ENCODE peak calls at places on chromosomes 7 and 10, in four cellular contexts. P, J, D and Z are unnamed samples. For H3K9me3, the result is how much of the 10 kb centered on the place peaks cover.

GRCh38 chr7:69598487-69599148 is 343 bp downstream of the AUTS2 start:
- DNase-seq in P (no peak), J (no peak), D (peak), Z (no peak)

GRCh38 chr10:82572686-82573226 is 697.8 kb downstream of the NRG3 start:
- DNase-seq in P (no peak), J (no peak), D (no peak), Z (no peak)

GRCh38 chr7:142535123-142535779 is 214.0 kb upstream of the PRSS1 start:
- DNase-seq in P (peak), J (no peak), D (peak), Z (peak)

GRCh38 chr7:140696024-140696678 is 357 bp upstream of the NDUFB2 start:
- DNase-seq in P (peak), J (peak), D (peak), Z (peak)

GRCh38 chr7:94477878-94478277 is 31.7 kb upstream of the CASD1 start:
- DNase-seq in P (no peak), J (no peak), D (no peak), Z (no peak)

GRCh38 chr7:37216156-37216839 is 232.4 kb downstream of the ELMO1 start:
- DNase-seq in P (no peak), J (no peak), D (no peak), Z (no peak)

GRCh38 chr10:34222359-34222758 is 592.7 kb downstream of the PARD3 start:
- DNase-seq in P (no peak), J (no peak), D (no peak), Z (no peak)

GRCh38 chr7:41437257-41438196 is 265.4 kb downstream of the INHBA start:
- DNase-seq in P (no peak), J (no peak), D (no peak), Z (no peak)

GRCh38 chr7:79051915-79052314 is 401.6 kb downstream of the MAGI2 start:
- DNase-seq in P (peak), J (no peak), D (no peak), Z (no peak)

GRCh38 chr10:79381804-79382221 is 34.5 kb downstream of the PPIF start:
- DNase-seq in P (peak), J (no peak), D (peak), Z (no peak)

GRCh38 chr10:25082276-25083204 is 66.1 kb downstream of the THNSL1 start:
- DNase-seq in P (no peak), J (no peak), D (no peak), Z (no peak)

GRCh38 chr10:128572696-128573095 is 446.5 kb upstream of the MKI67 start:
- DNase-seq in P (no peak), J (no peak), D (no peak), Z (no peak)

GRCh38 chr7:139075871-139076686 is 33.4 kb downstream of the ZC3HAV1 start:
- DNase-seq in P (no peak), J (no peak), D (no peak), Z (no peak)

GRCh38 chr7:27099224-27099838 is 3.2 kb downstream of the HOXA2 start:
- DNase-seq in P (peak), J (no peak), D (no peak), Z (no peak)

GRCh38 chr10:69716711-69717560 is 84.8 kb upstream of the COL13A1 start:
- DNase-seq in P (peak), J (peak), D (peak), Z (peak)

GRCh38 chr7:47982610-47983009 is 3.2 kb upstream of the HUS1 start:
- DNase-seq in P (no peak), J (no peak), D (no peak), Z (no peak)

GRCh38 chr7:97307521-97308108 is 190.1 kb downstream of the SDHAF3 start:
- DNase-seq in P (peak), J (no peak), D (no peak), Z (no peak)

GRCh38 chr7:114412548-114412947 is 2.1 kb upstream of the FOXP2 start:
- DNase-seq in P (no peak), J (no peak), D (no peak), Z (no peak)

GRCh38 chr10:35998036-35998435 is 355.9 kb upstream of the FZD8 start:
- DNase-seq in P (no peak), J (no peak), D (no peak), Z (no peak)

GRCh38 chr10:73857446-73857845 is 16.9 kb downstream of the CAMK2G start:
- DNase-seq in P (no peak), J (no peak), D (no peak), Z (no peak)

GRCh38 chr7:151682831-151683614 is 163.3 kb upstream of the RHEB start:
- DNase-seq in P (no peak), J (no peak), D (no peak), Z (no peak)

GRCh38 chr10:43645866-43646265 is 2.8 kb downstream of the ZNF32 start:
- DNase-seq in P (no peak), J (no peak), D (no peak), Z (no peak)
- H3K9me3 ChIP-seq in P (under half), J (under half), D (half or more), Z (under half)

DNA sequence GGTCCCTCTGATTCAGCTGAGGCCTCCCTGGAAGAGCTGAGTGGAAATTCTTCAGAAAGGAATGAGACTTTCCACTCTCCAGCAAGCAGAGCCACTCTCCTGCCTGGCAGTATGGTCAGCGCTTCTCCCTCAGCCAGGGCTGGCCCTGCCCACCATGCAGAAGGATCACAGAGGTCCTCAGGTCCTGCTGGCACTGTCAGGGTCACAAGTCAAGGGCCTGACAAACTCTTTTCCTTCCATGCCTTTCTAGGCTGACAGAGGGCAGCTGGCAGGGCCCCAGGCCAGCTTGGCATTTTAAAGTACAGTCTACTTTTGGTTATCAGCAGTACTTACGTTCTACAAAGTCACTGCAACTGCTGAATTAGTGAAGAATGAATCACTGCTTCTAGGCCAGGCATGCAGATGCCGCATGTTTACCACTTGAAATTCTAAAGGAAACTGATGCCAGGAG is 119.3 kb upstream of the FRMD4A start:
- DNase-seq in P (peak), J (no peak), D (peak), Z (no peak)
- H3K9me3 ChIP-seq in P (under half), J (under half), D (under half), Z (under half)

DNA sequence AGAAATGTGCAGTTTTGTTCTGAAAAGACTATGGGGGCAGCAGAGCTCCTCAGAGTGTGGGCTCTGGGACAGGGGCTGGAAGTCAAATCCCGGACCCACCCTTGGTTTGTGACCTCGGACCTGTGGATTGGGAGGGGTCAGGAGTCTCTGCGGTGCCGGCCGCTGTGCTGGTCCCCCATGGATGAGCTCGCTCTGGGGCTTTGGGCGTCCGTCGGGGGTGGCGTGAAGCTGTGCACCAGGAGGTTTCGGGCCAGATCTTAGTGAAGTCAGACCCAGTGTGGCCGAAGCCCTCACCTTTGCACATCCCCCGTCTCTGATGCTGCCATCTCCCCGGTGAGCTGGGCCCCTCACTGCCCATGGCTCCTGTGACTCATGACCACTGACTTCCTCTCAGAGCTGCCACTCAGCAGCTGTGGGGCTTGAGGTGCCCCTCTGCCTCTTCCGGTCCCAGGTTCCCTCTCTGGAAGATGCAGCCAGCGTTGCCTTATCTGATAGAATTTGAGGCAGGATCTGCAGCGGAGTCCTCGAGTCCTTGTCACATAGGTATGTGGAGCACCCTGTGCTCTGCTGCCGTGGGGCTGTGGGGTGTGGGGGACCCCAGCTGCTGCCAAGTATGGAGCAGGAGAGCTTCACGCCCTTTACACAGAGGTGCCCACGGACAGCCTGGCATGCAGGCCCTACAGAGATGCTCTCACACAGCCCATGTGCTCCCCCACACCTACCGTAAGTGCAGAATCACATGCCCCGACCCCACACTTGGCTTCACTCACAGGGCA is 11.4 kb upstream of the SCART1 start:
- DNase-seq in P (no peak), J (peak), D (peak), Z (no peak)
- H3K9me3 ChIP-seq in P (under half), J (under half), D (under half), Z (under half)

GRCh38 chr7:1943933-1944618 is 274.0 kb downstream of the ELFN1 start:
- DNase-seq in P (no peak), J (no peak), D (peak), Z (no peak)

GRCh38 chr7:1942704-1943294 is 272.7 kb downstream of the ELFN1 start:
- DNase-seq in P (no peak), J (no peak), D (no peak), Z (no peak)

GRCh38 chr7:1942026-1942703 is 272.1 kb downstream of the ELFN1 start:
- DNase-seq in P (no peak), J (no peak), D (peak), Z (no peak)

GRCh38 chr7:1944619-1945210 is 274.6 kb downstream of the ELFN1 start:
- DNase-seq in P (no peak), J (no peak), D (peak), Z (no peak)

DNA sequence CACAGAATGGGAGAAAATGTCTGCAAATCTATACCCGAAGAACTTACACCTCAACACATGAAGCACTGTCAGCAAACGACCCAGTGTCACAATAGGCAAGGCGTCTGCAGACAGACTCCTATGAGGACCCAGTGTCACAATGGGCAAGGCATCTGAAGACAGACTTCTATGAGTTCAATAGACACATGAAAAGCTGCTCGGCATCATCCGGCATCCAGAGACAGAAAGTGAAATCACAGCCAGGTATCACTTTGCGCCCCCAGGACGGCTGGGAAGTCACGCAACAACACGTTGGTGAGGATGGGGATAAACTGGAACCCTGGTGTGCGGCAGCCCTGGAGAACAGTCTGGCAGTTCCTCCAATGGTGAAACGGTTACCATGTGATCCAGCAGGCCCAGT is 273.2 kb downstream of the ELFN1 start:
- DNase-seq in P (no peak), J (no peak), D (no peak), Z (no peak)
- H3K9me3 ChIP-seq in P (under half), J (under half), D (under half), Z (under half)

GRCh38 chr7:158083526-158084310 is 503.9 kb downstream of the PTPRN2 start:
- DNase-seq in P (no peak), J (no peak), D (no peak), Z (no peak)
- H3K9me3 ChIP-seq in P (half or more), J (under half), D (under half), Z (under half)

GRCh38 chr7:5070206-5070605 is 24.5 kb downstream of the RBAK start:
- DNase-seq in P (no peak), J (no peak), D (no peak), Z (no peak)
- H3K9me3 ChIP-seq in P (under half), J (under half), D (half or more), Z (under half)

DNA sequence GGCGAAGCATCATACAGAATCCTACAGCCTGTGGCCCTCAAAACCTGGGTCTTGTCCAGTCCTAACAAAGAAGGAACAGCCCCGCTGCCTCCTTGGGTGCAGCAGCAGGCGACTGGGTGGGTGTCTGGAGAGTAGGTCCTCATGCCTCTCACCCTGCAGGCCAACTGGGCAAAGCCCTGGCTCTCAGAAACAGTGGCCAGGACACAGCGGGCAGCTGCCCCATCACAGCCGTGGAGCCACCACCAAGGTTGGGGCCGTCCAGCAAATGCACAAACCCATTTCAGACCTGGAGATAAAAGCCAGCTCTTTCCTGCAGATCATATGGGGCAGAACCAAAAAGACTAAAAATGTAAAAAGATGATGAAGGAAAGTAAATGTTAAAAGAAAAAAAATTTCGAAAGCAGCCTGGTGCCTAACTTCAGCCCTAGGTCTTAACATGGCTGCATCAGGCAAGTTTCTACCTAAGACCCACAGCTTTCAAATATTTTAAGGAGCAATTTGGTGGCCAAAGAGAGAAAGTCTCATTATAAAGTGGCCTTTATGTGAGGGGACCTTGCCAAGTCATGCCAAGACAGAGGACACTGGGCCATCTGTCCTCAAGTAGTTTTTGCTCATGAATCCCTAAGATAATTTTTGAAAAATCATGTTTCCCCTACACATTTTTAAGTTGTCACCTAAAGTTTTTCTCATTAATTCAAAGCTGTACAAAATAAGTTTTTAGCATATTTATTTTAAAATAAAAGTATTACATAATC is 142.1 kb downstream of the PAXIP1 start:
- DNase-seq in P (no peak), J (no peak), D (no peak), Z (no peak)
- H3K9me3 ChIP-seq in P (under half), J (under half), D (under half), Z (under half)

DNA sequence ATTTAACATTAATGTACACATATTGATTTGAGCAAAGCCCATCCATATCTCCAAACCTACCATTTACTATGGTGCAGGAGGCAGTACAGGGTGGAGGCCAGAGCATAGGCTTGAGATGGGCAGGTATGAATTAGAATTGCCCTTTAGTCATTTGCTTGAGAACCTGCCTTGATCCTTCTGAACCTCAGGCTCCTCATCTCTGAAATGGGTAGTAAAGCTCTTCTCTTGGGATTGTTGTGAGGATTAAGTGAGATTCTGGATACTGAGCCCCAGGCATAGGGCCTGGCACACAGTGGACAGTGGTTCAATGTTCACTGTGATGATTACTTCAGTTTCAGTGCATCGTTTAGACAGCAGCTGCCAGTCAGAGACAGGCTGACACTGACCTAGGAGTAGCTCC is 5.0 kb upstream of the ATXN7L1 start:
- DNase-seq in P (no peak), J (no peak), D (no peak), Z (no peak)
- H3K9me3 ChIP-seq in P (under half), J (under half), D (under half), Z (under half)